ENCODE peak calls at places on chromosome 6, in eight cellular contexts. T, P, C, J, G, Q, X and S are unnamed samples.

GRCh38 chr6:83708970-83709747 is at the start of gene SNAP91:
- DNase-seq in T (peak), P (no peak), C (no peak), J (peak), G (peak), Q (peak), X (peak), S (peak)

GRCh38 chr6:73798592-73798991 is 102.6 kb downstream of the CD109 start:
- DNase-seq in T (peak), P (no peak), C (peak), J (peak), G (peak), Q (peak), X (peak), S (peak)

GRCh38 chr6:44739163-44739562 is 351.7 kb downstream of the CDC5L start:
- DNase-seq in T (no peak), P (no peak), C (no peak), J (no peak), G (no peak), Q (peak), X (no peak), S (no peak)

GRCh38 chr6:70538364-70538763 is 28.4 kb upstream of the SDHAF4 start:
- DNase-seq in T (no peak), P (no peak), C (no peak), J (no peak), G (no peak), Q (no peak), X (no peak), S (no peak)

GRCh38 chr6:147103007-147103406 is 101.2 kb upstream of the STXBP5 start:
- DNase-seq in T (no peak), P (no peak), C (no peak), J (no peak), G (no peak), Q (no peak), X (no peak), S (no peak)

GRCh38 chr6:133526436-133526835 is 285.3 kb downstream of the EYA4 start:
- DNase-seq in T (no peak), P (no peak), C (no peak), J (no peak), G (no peak), Q (peak), X (peak), S (no peak)

GRCh38 chr6:155228549-155229166 is 35.2 kb upstream of the CLDN20 start:
- DNase-seq in T (peak), P (no peak), C (no peak), J (no peak), G (no peak), Q (no peak), X (no peak), S (peak)

GRCh38 chr6:15322781-15323536 is 77.1 kb downstream of the JARID2 start:
- DNase-seq in T (peak), P (no peak), C (no peak), J (no peak), G (no peak), Q (no peak), X (no peak), S (no peak)

GRCh38 chr6:22804620-22805271 is 235.4 kb downstream of the HDGFL1 start:
- DNase-seq in T (no peak), P (no peak), C (no peak), J (no peak), G (no peak), Q (no peak), X (no peak), S (no peak)

GRCh38 chr6:117629119-117629518 is 26.8 kb upstream of the GOPC start:
- DNase-seq in T (no peak), P (no peak), C (no peak), J (no peak), G (no peak), Q (no peak), X (no peak), S (no peak)

GRCh38 chr6:151178373-151178772 is 61.4 kb upstream of the AKAP12 start:
- DNase-seq in T (no peak), P (no peak), C (no peak), J (no peak), G (no peak), Q (no peak), X (no peak), S (no peak)

DNA sequence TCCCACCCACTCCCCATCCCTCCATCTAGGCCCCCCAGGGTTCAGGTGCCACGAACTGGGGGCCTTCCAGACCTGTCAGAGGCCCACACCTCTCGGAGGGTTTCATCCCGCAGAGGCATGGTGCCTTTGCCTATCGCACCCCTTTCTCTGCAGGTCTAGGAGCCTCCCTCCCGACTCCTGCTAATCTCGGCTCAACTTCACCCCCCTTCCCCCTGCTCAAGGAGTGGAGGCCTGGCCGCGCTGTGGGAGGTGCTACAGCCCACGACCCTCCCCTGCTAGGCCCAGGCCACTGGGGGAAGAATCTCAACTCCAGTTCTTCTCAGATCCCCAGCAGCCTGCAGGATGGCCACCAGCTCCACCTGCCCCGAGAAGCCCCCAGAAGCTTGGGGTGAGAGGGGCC is at the start of gene TULP1:
- DNase-seq in T (no peak), P (no peak), C (no peak), J (no peak), G (no peak), Q (peak), X (no peak), S (no peak)
- H3K4me3 ChIP-seq in T (no peak), P (no peak), C (no peak), J (no peak), G (no peak), Q (peak), X (no peak), S (no peak)

DNA sequence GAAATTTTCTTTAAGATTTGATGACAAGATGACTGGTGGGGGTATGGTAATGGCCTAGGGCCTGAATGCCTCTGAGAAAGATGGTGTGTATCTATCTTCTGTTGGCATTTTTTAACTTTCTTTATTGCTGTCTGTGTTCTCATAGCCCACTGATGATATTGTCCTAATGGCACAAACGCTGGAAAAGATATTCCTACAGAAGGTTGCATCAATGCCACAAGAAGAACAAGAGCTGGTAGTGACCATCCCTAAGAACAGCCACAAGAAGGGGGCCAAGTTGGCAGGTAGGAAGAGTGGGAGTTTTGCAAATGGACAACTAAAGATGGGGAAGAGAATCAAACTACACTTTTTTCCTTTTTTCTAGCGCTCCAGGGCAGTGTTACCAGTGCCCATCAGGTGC is 7.5 kb downstream of the BRD2 start:
- DNase-seq in T (no peak), P (no peak), C (no peak), J (no peak), G (no peak), Q (no peak), X (no peak), S (no peak)
- H3K4me3 ChIP-seq in T (no peak), P (peak), C (peak), J (peak), G (peak), Q (peak), X (no peak), S (peak)

GRCh38 chr6:148818939-148819575 is 72.2 kb downstream of the UST start:
- DNase-seq in T (no peak), P (no peak), C (peak), J (no peak), G (no peak), Q (peak), X (peak), S (no peak)

GRCh38 chr6:148822819-148823218 is 76.0 kb downstream of the UST start:
- DNase-seq in T (no peak), P (no peak), C (no peak), J (no peak), G (no peak), Q (no peak), X (no peak), S (no peak)

GRCh38 chr6:148816117-148816516 is 69.3 kb downstream of the UST start:
- DNase-seq in T (no peak), P (no peak), C (no peak), J (no peak), G (no peak), Q (no peak), X (no peak), S (no peak)

GRCh38 chr6:148817689-148818088 is 70.9 kb downstream of the UST start:
- DNase-seq in T (no peak), P (no peak), C (no peak), J (no peak), G (no peak), Q (no peak), X (no peak), S (no peak)

DNA sequence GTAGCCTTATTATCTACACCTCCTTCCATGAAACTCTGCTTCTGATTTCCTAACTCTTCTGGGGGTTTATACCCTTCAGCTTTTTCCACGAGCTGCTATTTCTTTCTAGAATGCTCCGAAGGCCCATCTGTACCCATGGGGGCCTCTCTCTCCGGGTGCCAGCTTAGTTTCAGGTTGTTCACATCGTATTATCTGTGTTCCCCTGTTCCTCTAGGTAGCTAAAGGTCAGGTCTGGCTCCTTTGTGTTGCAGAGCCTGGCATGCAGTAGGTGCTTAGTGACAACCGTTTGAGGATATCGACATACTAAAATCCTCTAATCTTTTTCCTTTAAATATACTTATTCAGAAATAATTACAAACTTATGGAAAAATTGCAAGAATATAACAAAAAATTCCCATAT is 73.0 kb downstream of the UST start:
- DNase-seq in T (no peak), P (no peak), C (no peak), J (no peak), G (no peak), Q (peak), X (no peak), S (no peak)
- H3K4me3 ChIP-seq in T (no peak), P (no peak), C (no peak), J (no peak), G (no peak), Q (no peak), X (no peak), S (no peak)

GRCh38 chr6:26329763-26330511 is 35.1 kb upstream of the BTN3A2 start:
- DNase-seq in T (peak), P (peak), C (no peak), J (no peak), G (peak), Q (peak), X (peak), S (peak)

GRCh38 chr6:26332843-26333242 is 32.2 kb upstream of the BTN3A2 start:
- DNase-seq in T (no peak), P (no peak), C (no peak), J (no peak), G (no peak), Q (no peak), X (no peak), S (no peak)

GRCh38 chr6:26331809-26332226 is 33.2 kb upstream of the BTN3A2 start:
- DNase-seq in T (no peak), P (peak), C (no peak), J (no peak), G (no peak), Q (no peak), X (no peak), S (no peak)

GRCh38 chr6:26332408-26332807 is 32.6 kb upstream of the BTN3A2 start:
- DNase-seq in T (no peak), P (no peak), C (no peak), J (no peak), G (no peak), Q (no peak), X (no peak), S (no peak)

GRCh38 chr6:26330835-26331808 is 33.9 kb upstream of the BTN3A2 start:
- DNase-seq in T (peak), P (peak), C (no peak), J (no peak), G (peak), Q (peak), X (peak), S (peak)
- H3K4me3 ChIP-seq in T (peak), P (peak), C (peak), J (no peak), G (peak), Q (peak), X (peak), S (peak)

DNA sequence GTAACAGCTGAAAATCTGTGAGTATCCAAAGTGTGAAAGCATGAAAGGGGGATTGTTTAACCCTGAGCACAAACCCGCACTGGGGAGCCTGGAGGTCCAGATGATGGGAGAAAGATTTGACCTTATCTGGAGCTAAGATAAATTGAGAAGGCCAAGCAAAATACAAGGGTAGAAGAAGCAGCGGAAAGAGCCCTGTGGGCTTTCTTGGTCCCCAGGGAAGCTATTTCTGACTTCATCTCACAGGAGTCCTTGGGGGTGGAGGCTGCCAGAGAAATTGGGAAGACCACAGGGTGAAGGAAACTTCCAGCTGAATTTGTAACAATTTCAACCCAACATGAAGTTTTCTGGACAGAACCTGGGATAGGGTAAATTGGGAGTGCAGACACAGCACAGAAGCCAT is 476.9 kb downstream of the MMUT start:
- DNase-seq in T (no peak), P (no peak), C (no peak), J (no peak), G (no peak), Q (no peak), X (no peak), S (no peak)
- H3K4me3 ChIP-seq in T (no peak), P (no peak), C (no peak), J (no peak), G (no peak), Q (no peak), X (no peak), S (no peak)